ENCODE peak calls at places on chromosomes 2 and 18, in ten cellular contexts. X is heart right ventricle; U is AG04450; V is HFF-Myc; A is adrenal gland; M is fibroblast of lung; O is mucosa of descending colon; F is CD8-positive, alpha-beta T cell; S is foreskin fibroblast; K is coronary artery. B is an unnamed sample.

GRCh38 chr2:228652366-228652765 is 470.9 kb upstream of the SPHKAP start:
- DNase-seq in A (no peak), X (no peak), U (peak), O (no peak), K (no peak), S (peak), M (no peak), F (no peak), V (no peak), B (no peak)

GRCh38 chr2:174775586-174775985 is 11.3 kb upstream of the CHRNA1 start:
- DNase-seq in V (no peak), O (no peak), A (no peak), M (no peak), F (no peak), U (no peak), S (no peak), X (no peak), K (no peak), B (no peak)

GRCh38 chr2:204110250-204111183 is 174.0 kb downstream of the ICOS start:
- DNase-seq in U (no peak), A (no peak), F (peak), K (no peak), V (peak), O (peak), M (peak), X (no peak), S (peak), B (peak)

GRCh38 chr2:12296915-12297314 is 419.8 kb upstream of the TRIB2 start:
- DNase-seq in X (no peak), U (no peak), S (no peak), V (no peak), A (no peak), F (no peak), K (no peak), O (no peak), M (no peak), B (no peak)

GRCh38 chr2:218983263-218983970 is 1.6 kb downstream of the FEV start:
- DNase-seq in F (no peak), X (no peak), M (no peak), A (no peak), K (no peak), S (no peak), O (no peak), V (no peak), U (no peak), B (no peak)

GRCh38 chr2:144015036-144015435 is 504.9 kb downstream of the ZEB2 start:
- DNase-seq in A (no peak), U (no peak), X (no peak), K (no peak), F (no peak), O (no peak), V (no peak), M (no peak), S (no peak), B (peak)

GRCh38 chr2:223747392-223748042 is 89.9 kb downstream of the AP1S3 start:
- DNase-seq in U (no peak), A (no peak), X (no peak), V (no peak), S (no peak), F (no peak), M (no peak), O (no peak), K (no peak), B (no peak)

GRCh38 chr2:171670655-171671054 is 16.6 kb upstream of the DYNC1I2 start:
- DNase-seq in V (no peak), U (no peak), O (no peak), K (no peak), M (peak), X (no peak), F (no peak), S (no peak), A (no peak), B (peak)

GRCh38 chr2:144659731-144660275 is 139.9 kb upstream of the ZEB2 start:
- DNase-seq in K (no peak), S (peak), X (no peak), O (no peak), V (no peak), A (peak), U (peak), M (peak), F (peak), B (peak)

GRCh38 chr2:62895632-62896009 is 155.0 kb upstream of the OTX1 start:
- DNase-seq in F (no peak), M (peak), X (no peak), S (peak), U (peak), V (no peak), A (no peak), K (no peak), O (no peak), B (peak)

GRCh38 chr2:240196716-240197438 is 56.4 kb upstream of the OTOS start:
- DNase-seq in M (no peak), O (no peak), S (no peak), K (peak), U (no peak), X (no peak), V (no peak), F (no peak), A (peak), B (no peak)

GRCh38 chr2:69755862-69756467 is 14.0 kb downstream of the ANXA4 start:
- DNase-seq in S (peak), A (no peak), X (no peak), U (no peak), M (peak), K (no peak), O (no peak), V (no peak), F (no peak), B (peak)

GRCh38 chr2:201308914-201309313 is 48.2 kb downstream of the FLACC1 start:
- DNase-seq in O (no peak), A (no peak), K (no peak), V (no peak), M (no peak), X (no peak), F (no peak), S (no peak), U (no peak), B (no peak)

GRCh38 chr2:204072443-204073324 is 136.1 kb downstream of the ICOS start:
- DNase-seq in A (peak), K (no peak), S (no peak), O (peak), F (peak), X (no peak), M (no peak), V (no peak), U (no peak), B (peak)

GRCh38 chr18:13271512-13271911 is 53.0 kb downstream of the LDLRAD4 start:
- DNase-seq in K (no peak), V (no peak), S (no peak), F (no peak), U (no peak), O (no peak), X (peak), M (no peak), A (peak), B (no peak)

GRCh38 chr2:20209373-20210109 is 15.4 kb downstream of the SDC1 start:
- DNase-seq in K (no peak), A (peak), M (no peak), F (no peak), X (no peak), V (no peak), O (no peak), U (no peak), S (no peak), B (no peak)

DNA sequence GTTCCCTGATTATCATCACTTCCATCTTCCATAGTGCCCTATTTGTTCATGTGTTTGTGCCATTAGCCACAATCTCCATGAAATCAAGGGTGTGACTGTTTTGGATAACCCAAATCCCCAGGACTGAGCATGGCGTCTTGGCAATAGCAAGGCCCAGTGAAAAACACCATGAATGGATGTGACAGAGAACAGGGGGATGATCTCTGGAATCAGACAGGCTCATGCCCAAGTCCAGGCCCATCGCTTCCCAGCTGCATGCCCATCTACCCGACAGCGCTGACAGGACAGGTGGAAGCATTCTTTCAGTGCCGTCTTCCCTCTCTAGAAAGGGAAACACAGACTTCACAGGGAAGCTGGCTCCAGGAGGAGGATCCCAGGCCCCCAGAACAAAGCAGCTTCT is 50.0 kb downstream of the HDLBP start:
- DNase-seq in F (no peak), O (no peak), K (no peak), U (no peak), M (no peak), A (no peak), S (no peak), V (no peak), X (no peak), B (no peak)
- TF ChIP-seq CTCF in F (no peak), O (no peak), K (no peak), U (no peak), M (no peak), A (no peak), S (no peak), V (no peak), X (no peak), B (no peak)

GRCh38 chr2:159515482-159515881 is 100.9 kb downstream of the BAZ2B start:
- DNase-seq in O (no peak), X (no peak), M (no peak), S (no peak), A (no peak), V (no peak), F (no peak), U (no peak), K (no peak), B (no peak)
- H3K4me3 ChIP-seq in O (no peak), X (no peak), M (no peak), S (no peak), A (peak), V (no peak), F (peak), U (no peak), K (no peak), B (peak)

GRCh38 chr18:7394041-7394440 is 163.2 kb downstream of the LRRC30 start:
- DNase-seq in U (no peak), A (no peak), K (no peak), F (no peak), O (no peak), X (no peak), M (no peak), V (no peak), S (no peak), B (no peak)

GRCh38 chr18:7388752-7389151 is 157.9 kb downstream of the LRRC30 start:
- DNase-seq in A (no peak), M (no peak), X (no peak), K (no peak), O (no peak), F (no peak), S (no peak), V (no peak), U (no peak), B (no peak)

GRCh38 chr18:7393080-7393479 is 162.2 kb downstream of the LRRC30 start:
- DNase-seq in V (no peak), K (no peak), X (no peak), M (no peak), O (no peak), S (no peak), F (no peak), U (no peak), A (no peak), B (no peak)

GRCh38 chr18:7395566-7395965 is 164.7 kb downstream of the LRRC30 start:
- DNase-seq in S (no peak), A (no peak), O (no peak), K (no peak), V (no peak), F (no peak), X (no peak), U (no peak), M (no peak), B (no peak)

GRCh38 chr18:7390731-7391492 is 160.0 kb downstream of the LRRC30 start:
- DNase-seq in X (no peak), M (no peak), O (no peak), K (no peak), A (no peak), V (no peak), F (no peak), S (no peak), U (no peak), B (no peak)
- TF ChIP-seq CTCF in X (no peak), M (no peak), O (no peak), K (no peak), A (no peak), V (no peak), F (no peak), S (no peak), U (no peak), B (no peak)

GRCh38 chr2:3024401-3024935 is 353.1 kb downstream of the EIPR1 start:
- DNase-seq in M (no peak), F (no peak), O (no peak), S (no peak), A (no peak), X (no peak), V (no peak), U (no peak), K (peak), B (no peak)

GRCh38 chr2:3022841-3023372 is 354.7 kb downstream of the EIPR1 start:
- DNase-seq in K (peak), F (no peak), M (no peak), A (no peak), S (no peak), O (no peak), V (no peak), X (no peak), U (no peak), B (no peak)

GRCh38 chr2:3023531-3023930 is 354.1 kb downstream of the EIPR1 start:
- DNase-seq in M (no peak), X (no peak), V (no peak), K (peak), U (no peak), O (no peak), A (no peak), S (no peak), F (no peak), B (no peak)

GRCh38 chr2:3025984-3026383 is 351.6 kb downstream of the EIPR1 start:
- DNase-seq in M (no peak), A (no peak), U (no peak), V (no peak), O (no peak), F (no peak), X (no peak), S (no peak), K (peak), B (no peak)

DNA sequence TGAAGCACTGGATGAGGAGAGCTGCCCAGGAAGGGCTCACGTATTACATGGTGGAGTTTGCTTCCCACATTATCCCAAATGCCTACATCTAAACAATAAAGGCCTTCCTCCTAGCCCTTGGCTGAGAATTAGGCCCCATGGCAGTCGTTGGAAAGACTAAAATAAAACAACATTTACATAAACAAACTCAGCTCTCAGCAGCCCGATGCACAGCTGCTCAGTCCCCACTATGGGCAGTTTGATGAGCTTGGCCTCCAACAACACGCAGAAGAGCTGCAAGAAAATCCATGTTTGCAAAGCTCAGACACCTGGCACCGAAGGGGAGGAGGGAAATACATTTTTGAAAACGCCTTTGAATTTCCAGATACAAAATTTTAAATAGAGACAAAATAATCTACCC is 352.4 kb downstream of the EIPR1 start:
- DNase-seq in S (no peak), A (no peak), X (no peak), U (no peak), M (no peak), O (no peak), K (peak), F (no peak), V (no peak), B (no peak)
- H3K4me3 ChIP-seq in S (no peak), A (no peak), X (no peak), U (no peak), M (no peak), O (no peak), K (no peak), F (no peak), V (no peak), B (no peak)

GRCh38 chr2:49044680-49045079 is 109.6 kb downstream of the FSHR start:
- DNase-seq in O (no peak), A (no peak), S (no peak), V (no peak), U (no peak), F (no peak), X (no peak), K (no peak), M (no peak), B (peak)
- TF ChIP-seq CTCF in O (no peak), A (no peak), S (no peak), V (no peak), U (no peak), F (no peak), X (peak), K (no peak), M (no peak), B (peak)

GRCh38 chr2:39243469-39244123 is at the start of gene CDKL4:
- DNase-seq in M (no peak), S (no peak), A (peak), K (no peak), O (no peak), X (no peak), U (no peak), F (peak), V (no peak), B (peak)
- H3K4me3 ChIP-seq in M (no peak), S (peak), A (no peak), K (peak), O (no peak), X (no peak), U (no peak), F (peak), V (peak), B (peak)

DNA sequence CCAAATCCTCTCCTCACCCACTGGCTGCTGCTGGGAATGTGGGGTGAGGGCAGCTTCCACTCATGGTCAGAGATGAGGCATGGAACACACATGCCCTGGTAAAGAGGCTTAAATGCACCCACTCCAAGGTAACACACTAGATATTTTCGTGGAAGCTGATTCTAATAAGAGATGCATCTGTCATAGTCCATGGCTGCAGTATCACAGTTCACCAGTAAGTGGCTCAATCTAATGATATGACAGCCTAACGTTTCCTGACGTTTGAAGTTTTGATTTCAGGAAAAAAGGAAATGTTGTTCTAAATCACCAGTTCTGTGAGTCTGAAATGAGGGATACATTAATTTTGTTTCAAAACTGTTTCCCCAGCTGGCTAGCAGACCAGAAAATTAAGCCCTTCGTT is 38.2 kb downstream of the LCT start:
- DNase-seq in V (no peak), X (no peak), K (no peak), S (peak), F (no peak), U (no peak), M (no peak), O (no peak), A (no peak), B (peak)
- TF ChIP-seq CTCF in V (no peak), X (peak), K (no peak), S (peak), F (no peak), U (no peak), M (peak), O (no peak), A (no peak), B (peak)

GRCh38 chr18:500556-501405 is at the start of gene COLEC12:
- DNase-seq in M (no peak), F (no peak), U (no peak), V (no peak), S (no peak), A (no peak), X (peak), K (no peak), O (no peak), B (no peak)
- H3K4me3 ChIP-seq in M (peak), F (no peak), U (peak), V (peak), S (peak), A (no peak), X (peak), K (peak), O (no peak), B (peak)

DNA sequence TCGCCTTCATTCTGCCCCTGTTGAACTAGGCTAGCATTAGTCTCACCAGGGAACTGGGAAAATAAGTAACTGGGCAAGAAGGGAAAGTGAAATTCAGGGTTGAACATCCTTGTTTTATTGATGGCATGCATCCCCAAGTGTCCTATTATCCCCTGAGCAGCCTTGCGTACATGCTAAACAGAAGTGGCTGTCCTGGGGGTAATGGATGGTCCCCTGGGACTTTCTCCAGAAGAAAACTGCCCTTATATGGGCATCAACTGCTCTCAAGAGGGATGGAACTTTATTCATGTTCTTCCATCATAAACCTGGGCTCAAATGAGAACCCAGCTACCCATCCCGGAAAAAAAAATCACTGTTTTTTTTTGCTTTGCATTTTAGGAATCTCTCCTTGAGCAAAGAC is 11.9 kb upstream of the SMIM21 start:
- DNase-seq in K (no peak), S (no peak), F (no peak), V (no peak), X (no peak), O (no peak), A (no peak), M (no peak), U (no peak), B (no peak)
- TF ChIP-seq CTCF in K (no peak), S (no peak), F (no peak), V (no peak), X (no peak), O (no peak), A (no peak), M (no peak), U (no peak), B (no peak)

GRCh38 chr2:120470041-120470716 is 124.2 kb downstream of the INHBB start:
- DNase-seq in V (peak), M (peak), S (peak), X (no peak), O (peak), K (peak), U (peak), F (no peak), A (peak), B (peak)
- H3K4me3 ChIP-seq in V (no peak), M (no peak), S (no peak), X (no peak), O (no peak), K (peak), U (no peak), F (no peak), A (no peak), B (no peak)